ENCODE peak calls at places on chromosomes 3 and 15, in six cellular contexts. A is sigmoid colon, E is H1, J is upper lobe of left lung, S is Panc1, Z is GM12878. U is an unnamed sample.
A peak's percentile ranks its signal among the peaks of the same experiment; 100 is the strongest.

GRCh38 chr15:69979269-69979668 is 118.4 kb downstream of the TLE3 start:
- DNase-seq in Z (no peak), J (no peak), A (no peak), S (peak; percentile 43), E (no peak), U (no peak)

GRCh38 chr3:195767792-195768191 is 43.9 kb downstream of the MUC4 start:
- DNase-seq in S (no peak), Z (no peak), A (peak; percentile 24), E (no peak), J (peak; percentile 6), U (no peak)

GRCh38 chr3:62679988-62680387 is 195.2 kb downstream of the CADPS start:
- DNase-seq in S (no peak), J (no peak), A (no peak), E (no peak), Z (no peak), U (no peak)

GRCh38 chr3:102529452-102529851 is 94.6 kb downstream of the ZPLD1 start:
- DNase-seq in Z (no peak), E (peak; percentile 7), A (no peak), J (no peak), S (peak; percentile 12), U (no peak)

GRCh38 chr3:64645236-64645635 is 42.6 kb downstream of the ADAMTS9 start:
- DNase-seq in A (no peak), J (no peak), S (no peak), E (no peak), Z (no peak), U (no peak)

GRCh38 chr3:61863579-61863978 is 302.2 kb downstream of the PTPRG start:
- DNase-seq in S (no peak), A (no peak), E (no peak), J (no peak), Z (no peak), U (no peak)

GRCh38 chr15:66293419-66294156 is at the start of gene DIS3L:
- DNase-seq in A (peak; percentile 75), Z (peak; percentile 8), S (no peak), J (peak; percentile 53), E (no peak), U (no peak)

GRCh38 chr15:90413411-90414379 is 25.7 kb downstream of the IQGAP1 start:
- DNase-seq in E (no peak), A (no peak), S (no peak), Z (no peak), J (peak; percentile 61), U (no peak)

GRCh38 chr3:190120161-190121060 is at the start of gene P3H2:
- DNase-seq in E (peak; percentile 84), J (peak; percentile 88), A (peak; percentile 94), Z (no peak), S (no peak), U (peak; percentile 64)

GRCh38 chr15:69704685-69705084 is 252.1 kb downstream of the RPLP1 start:
- DNase-seq in J (no peak), Z (no peak), A (no peak), S (no peak), E (no peak), U (no peak)

GRCh38 chr15:85607141-85607806 is 187.5 kb downstream of the KLHL25 start:
- DNase-seq in S (no peak), E (no peak), J (no peak), A (no peak), Z (no peak), U (no peak)

GRCh38 chr3:132290833-132291232 is 26.4 kb upstream of the ACP3 start:
- DNase-seq in E (no peak), J (peak; percentile 33), A (no peak), S (no peak), Z (no peak), U (no peak)

GRCh38 chr3:25653322-25653721 is 11.4 kb downstream of the TOP2B start:
- DNase-seq in A (no peak), J (no peak), E (no peak), S (no peak), Z (no peak), U (no peak)

GRCh38 chr15:88126695-88127476 is 129.7 kb downstream of the NTRK3 start:
- DNase-seq in A (no peak), E (no peak), S (no peak), Z (no peak), J (no peak), U (no peak)

GRCh38 chr3:138356666-138357409 is 8.5 kb downstream of the MRAS start:
- DNase-seq in A (peak; percentile 57), S (no peak), J (no peak), E (no peak), Z (no peak), U (peak; percentile 40)

GRCh38 chr3:151395806-151396205 is 11.3 kb upstream of the P2RY12 start:
- DNase-seq in S (peak; percentile 33), Z (no peak), J (no peak), E (no peak), A (no peak), U (no peak)

GRCh38 chr3:44642337-44642736 is 6.2 kb upstream of the ZNF35 start:
- DNase-seq in A (no peak), J (no peak), S (no peak), Z (no peak), E (no peak), U (no peak)

GRCh38 chr3:171685116-171685895 is 125.0 kb downstream of the PLD1 start:
- DNase-seq in J (no peak), A (no peak), E (no peak), Z (no peak), S (no peak), U (no peak)

GRCh38 chr3:129521702-129522101 is 6.7 kb upstream of the RHO start:
- DNase-seq in S (no peak), A (no peak), E (no peak), Z (no peak), J (no peak), U (no peak)

GRCh38 chr3:131543714-131544113 is 40.9 kb upstream of the MRPL3 start:
- DNase-seq in S (peak; percentile 36), Z (no peak), E (no peak), J (peak; percentile 30), A (peak; percentile 84), U (peak; percentile 55)

GRCh38 chr3:140576444-140576843 is 101.4 kb upstream of the TRIM42 start:
- DNase-seq in Z (no peak), J (no peak), E (no peak), A (no peak), S (no peak), U (no peak)

GRCh38 chr3:140580746-140581145 is 97.1 kb upstream of the TRIM42 start:
- DNase-seq in S (no peak), J (no peak), Z (no peak), E (no peak), A (no peak), U (no peak)

GRCh38 chr3:140577911-140578310 is 100.0 kb upstream of the TRIM42 start:
- DNase-seq in Z (no peak), S (no peak), A (no peak), J (no peak), E (no peak), U (no peak)

GRCh38 chr3:140584549-140584948 is 93.3 kb upstream of the TRIM42 start:
- DNase-seq in S (no peak), Z (no peak), A (no peak), J (no peak), E (no peak), U (no peak)

GRCh38 chr3:140579260-140579659 is 98.6 kb upstream of the TRIM42 start:
- DNase-seq in Z (no peak), S (no peak), J (no peak), A (no peak), E (no peak), U (no peak)
- TF ChIP-seq CTCF in Z (no peak), S (no peak), J (no peak), A (no peak), E (no peak), U (no peak)

GRCh38 chr3:127590593-127591477 is at the start of gene TPRA1:
- DNase-seq in S (peak; percentile 95), J (peak; percentile 92), Z (peak; percentile 90), A (peak; percentile 96), E (peak; percentile 80), U (peak; percentile 94)
- TF ChIP-seq POLR2AphosphoS5 in S (peak; percentile 90), J (peak; percentile 66), Z (peak; percentile 82), A (peak; percentile 48), E (peak; percentile 59), U (no peak)

GRCh38 chr15:61759639-61760038 is 300.6 kb downstream of the VPS13C start:
- DNase-seq in Z (no peak), S (no peak), J (no peak), E (no peak), A (no peak), U (no peak)
- TF ChIP-seq CTCF in Z (no peak), S (no peak), J (no peak), E (no peak), A (no peak), U (no peak)

GRCh38 chr3:14886101-14886500 is 61.3 kb upstream of the NR2C2 start:
- DNase-seq in A (no peak), S (no peak), J (no peak), E (no peak), Z (no peak), U (no peak)
- TF ChIP-seq POLR2AphosphoS5 in A (no peak), S (no peak), J (no peak), E (no peak), Z (no peak), U (no peak)